ENCODE peak calls at places on chromosomes 6 and 20, in nine cellular contexts. One of them, this sample, is unnamed.
A peak's percentile ranks its signal among the peaks of the same experiment; 100 is the strongest.

GRCh38 chr6:44011350-44011925 is 115.8 kb downstream of the MRPL14 start:
- DNase-seq in kidney epithelial cell: peak; percentile 64
- DNase-seq in retinal pigment epithelial cell: no peak
- DNase-seq in fibroblast of the aortic adventitia: peak; percentile 48
- DNase-seq in osteocyte: no peak
- DNase-seq in AG10803: peak; percentile 50
- DNase-seq in GM12865: no peak
- DNase-seq in AG04450: no peak
- DNase-seq in OCI-LY7: no peak
- DNase-seq in this sample: no peak

GRCh38 chr20:35739294-35740163 is 2.5 kb downstream of the RBM39 start:
- DNase-seq in kidney epithelial cell: no peak
- DNase-seq in retinal pigment epithelial cell: no peak
- DNase-seq in fibroblast of the aortic adventitia: peak; percentile 56
- DNase-seq in osteocyte: no peak
- DNase-seq in AG10803: peak; percentile 58
- DNase-seq in GM12865: peak; percentile 34
- DNase-seq in AG04450: no peak
- DNase-seq in OCI-LY7: peak; percentile 50
- DNase-seq in this sample: no peak

GRCh38 chr6:34093854-34094430 is 51.9 kb downstream of the GRM4 start:
- DNase-seq in kidney epithelial cell: no peak
- DNase-seq in retinal pigment epithelial cell: no peak
- DNase-seq in fibroblast of the aortic adventitia: no peak
- DNase-seq in osteocyte: no peak
- DNase-seq in AG10803: no peak
- DNase-seq in GM12865: no peak
- DNase-seq in AG04450: no peak
- DNase-seq in OCI-LY7: no peak
- DNase-seq in this sample: no peak

GRCh38 chr6:14944593-14944992 is 301.3 kb upstream of the JARID2 start:
- DNase-seq in kidney epithelial cell: no peak
- DNase-seq in retinal pigment epithelial cell: no peak
- DNase-seq in fibroblast of the aortic adventitia: no peak
- DNase-seq in osteocyte: no peak
- DNase-seq in AG10803: no peak
- DNase-seq in GM12865: no peak
- DNase-seq in AG04450: no peak
- DNase-seq in OCI-LY7: no peak
- DNase-seq in this sample: no peak

GRCh38 chr6:235763-236360 is 56.4 kb upstream of the DUSP22 start:
- DNase-seq in kidney epithelial cell: no peak
- DNase-seq in retinal pigment epithelial cell: no peak
- DNase-seq in fibroblast of the aortic adventitia: peak; percentile 71
- DNase-seq in osteocyte: no peak
- DNase-seq in AG10803: peak; percentile 54
- DNase-seq in GM12865: peak; percentile 87
- DNase-seq in AG04450: no peak
- DNase-seq in OCI-LY7: peak; percentile 53
- DNase-seq in this sample: no peak

GRCh38 chr6:66328181-66328580 is 621.2 kb upstream of the EYS start:
- DNase-seq in kidney epithelial cell: no peak
- DNase-seq in retinal pigment epithelial cell: peak; percentile 39
- DNase-seq in fibroblast of the aortic adventitia: no peak
- DNase-seq in osteocyte: no peak
- DNase-seq in AG10803: no peak
- DNase-seq in GM12865: no peak
- DNase-seq in AG04450: no peak
- DNase-seq in OCI-LY7: no peak
- DNase-seq in this sample: no peak

GRCh38 chr6:23855497-23856116 is 270.4 kb upstream of the NRSN1 start:
- DNase-seq in kidney epithelial cell: no peak
- DNase-seq in retinal pigment epithelial cell: no peak
- DNase-seq in fibroblast of the aortic adventitia: no peak
- DNase-seq in osteocyte: no peak
- DNase-seq in AG10803: no peak
- DNase-seq in GM12865: no peak
- DNase-seq in AG04450: no peak
- DNase-seq in OCI-LY7: no peak
- DNase-seq in this sample: no peak

GRCh38 chr6:130675072-130675471 is 152.1 kb upstream of the SMLR1 start:
- DNase-seq in kidney epithelial cell: peak; percentile 5
- DNase-seq in retinal pigment epithelial cell: peak; percentile 23
- DNase-seq in fibroblast of the aortic adventitia: peak; percentile 69
- DNase-seq in osteocyte: no peak
- DNase-seq in AG10803: peak; percentile 30
- DNase-seq in GM12865: no peak
- DNase-seq in AG04450: peak; percentile 20
- DNase-seq in OCI-LY7: no peak
- DNase-seq in this sample: no peak

GRCh38 chr20:20367681-20368413 is at the start of gene INSM1:
- DNase-seq in kidney epithelial cell: no peak
- DNase-seq in retinal pigment epithelial cell: no peak
- DNase-seq in fibroblast of the aortic adventitia: no peak
- DNase-seq in osteocyte: no peak
- DNase-seq in AG10803: no peak
- DNase-seq in GM12865: no peak
- DNase-seq in AG04450: no peak
- DNase-seq in OCI-LY7: no peak
- DNase-seq in this sample: no peak

GRCh38 chr6:117389227-117390057 is 36.3 kb downstream of the ROS1 start:
- DNase-seq in kidney epithelial cell: peak; percentile 25
- DNase-seq in retinal pigment epithelial cell: no peak
- DNase-seq in fibroblast of the aortic adventitia: no peak
- DNase-seq in osteocyte: no peak
- DNase-seq in AG10803: no peak
- DNase-seq in GM12865: no peak
- DNase-seq in AG04450: no peak
- DNase-seq in OCI-LY7: no peak
- DNase-seq in this sample: no peak

GRCh38 chr6:35084041-35084491 is 57.1 kb downstream of the TCP11 start:
- DNase-seq in kidney epithelial cell: no peak
- DNase-seq in retinal pigment epithelial cell: no peak
- DNase-seq in fibroblast of the aortic adventitia: no peak
- DNase-seq in osteocyte: peak; percentile 63
- DNase-seq in AG10803: no peak
- DNase-seq in GM12865: no peak
- DNase-seq in AG04450: no peak
- DNase-seq in OCI-LY7: no peak
- DNase-seq in this sample: peak; percentile 9

GRCh38 chr20:23582293-23582692 is 14.0 kb upstream of the CST9L start:
- DNase-seq in kidney epithelial cell: no peak
- DNase-seq in retinal pigment epithelial cell: no peak
- DNase-seq in fibroblast of the aortic adventitia: no peak
- DNase-seq in osteocyte: no peak
- DNase-seq in AG10803: no peak
- DNase-seq in GM12865: no peak
- DNase-seq in AG04450: no peak
- DNase-seq in OCI-LY7: no peak
- DNase-seq in this sample: no peak

GRCh38 chr6:19715166-19715558 is 122.0 kb upstream of the ID4 start:
- DNase-seq in kidney epithelial cell: no peak
- DNase-seq in retinal pigment epithelial cell: peak; percentile 39
- DNase-seq in fibroblast of the aortic adventitia: no peak
- DNase-seq in osteocyte: no peak
- DNase-seq in AG10803: no peak
- DNase-seq in GM12865: no peak
- DNase-seq in AG04450: no peak
- DNase-seq in OCI-LY7: no peak
- DNase-seq in this sample: no peak

GRCh38 chr20:32476684-32477593 is 108.2 kb downstream of the NOL4L start:
- DNase-seq in kidney epithelial cell: no peak
- DNase-seq in retinal pigment epithelial cell: no peak
- DNase-seq in fibroblast of the aortic adventitia: no peak
- DNase-seq in osteocyte: no peak
- DNase-seq in AG10803: no peak
- DNase-seq in GM12865: no peak
- DNase-seq in AG04450: no peak
- DNase-seq in OCI-LY7: no peak
- DNase-seq in this sample: peak; percentile 21

GRCh38 chr6:72636786-72637185 is 14.9 kb downstream of the KCNQ5 start:
- DNase-seq in kidney epithelial cell: no peak
- DNase-seq in retinal pigment epithelial cell: no peak
- DNase-seq in fibroblast of the aortic adventitia: no peak
- DNase-seq in osteocyte: no peak
- DNase-seq in AG10803: no peak
- DNase-seq in GM12865: no peak
- DNase-seq in AG04450: no peak
- DNase-seq in OCI-LY7: no peak
- DNase-seq in this sample: no peak

GRCh38 chr6:17816921-17817611 is 110.3 kb upstream of the NUP153 start:
- DNase-seq in kidney epithelial cell: peak; percentile 45
- DNase-seq in retinal pigment epithelial cell: no peak
- DNase-seq in fibroblast of the aortic adventitia: peak; percentile 31
- DNase-seq in osteocyte: no peak
- DNase-seq in AG10803: peak; percentile 23
- DNase-seq in GM12865: no peak
- DNase-seq in AG04450: peak; percentile 30
- DNase-seq in OCI-LY7: no peak
- DNase-seq in this sample: no peak

DNA sequence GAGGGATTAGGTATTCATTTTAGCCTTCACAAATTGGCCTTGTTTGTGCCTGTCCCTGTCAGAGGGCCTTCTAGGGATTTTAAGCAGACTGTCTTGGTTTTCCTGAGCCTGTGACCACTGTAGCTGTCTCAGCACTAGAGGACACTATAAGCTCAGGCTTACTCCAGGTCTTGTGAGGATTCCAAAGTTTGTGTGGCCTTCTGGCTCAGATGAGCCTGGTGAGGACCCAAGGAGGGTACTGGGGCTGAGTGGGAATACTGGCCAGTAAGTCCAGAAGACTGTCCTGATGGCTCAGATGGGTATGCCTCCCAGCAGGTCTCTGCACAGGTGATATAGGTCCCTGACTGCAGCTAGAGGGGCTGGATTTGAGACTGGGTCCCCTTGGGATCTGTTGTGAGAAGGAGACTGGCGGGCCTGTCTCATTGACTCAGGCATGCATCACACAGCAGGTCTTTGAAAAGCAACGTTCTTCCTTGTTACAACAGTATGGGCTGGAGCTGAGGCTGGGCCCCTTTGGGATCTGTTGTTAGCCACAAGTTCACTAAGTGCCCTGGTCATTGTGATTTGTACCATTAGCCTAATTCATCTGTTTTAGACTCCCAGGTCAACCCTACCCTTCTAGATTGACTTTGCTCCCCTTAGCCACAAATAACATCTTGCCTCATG is 26.3 kb upstream of the TFB1M start:
- DNase-seq in kidney epithelial cell: no peak
- DNase-seq in retinal pigment epithelial cell: no peak
- DNase-seq in fibroblast of the aortic adventitia: peak; percentile 59
- DNase-seq in osteocyte: no peak
- DNase-seq in AG10803: peak; percentile 63
- DNase-seq in GM12865: peak; percentile 67
- DNase-seq in AG04450: peak; percentile 10
- DNase-seq in OCI-LY7: no peak
- DNase-seq in this sample: no peak
- TF ChIP-seq CTCF in kidney epithelial cell: peak; percentile 29
- TF ChIP-seq CTCF in retinal pigment epithelial cell: peak; percentile 13
- TF ChIP-seq CTCF in fibroblast of the aortic adventitia: peak; percentile 57
- TF ChIP-seq CTCF in osteocyte: no peak
- TF ChIP-seq CTCF in AG10803: peak; percentile 74
- TF ChIP-seq CTCF in GM12865: peak; percentile 42
- TF ChIP-seq CTCF in AG04450: peak; percentile 54
- TF ChIP-seq CTCF in OCI-LY7: peak; percentile 42
- TF ChIP-seq CTCF in this sample: no peak

GRCh38 chr20:63863021-63863797 is 1.9 kb upstream of the TPD52L2 start:
- DNase-seq in kidney epithelial cell: no peak
- DNase-seq in retinal pigment epithelial cell: no peak
- DNase-seq in fibroblast of the aortic adventitia: no peak
- DNase-seq in osteocyte: no peak
- DNase-seq in AG10803: no peak
- DNase-seq in GM12865: no peak
- DNase-seq in AG04450: no peak
- DNase-seq in OCI-LY7: no peak
- DNase-seq in this sample: no peak

GRCh38 chr20:63861981-63862901 is 943 bp downstream of the ABHD16B start:
- DNase-seq in kidney epithelial cell: no peak
- DNase-seq in retinal pigment epithelial cell: no peak
- DNase-seq in fibroblast of the aortic adventitia: no peak
- DNase-seq in osteocyte: no peak
- DNase-seq in AG10803: no peak
- DNase-seq in GM12865: no peak
- DNase-seq in AG04450: no peak
- DNase-seq in OCI-LY7: no peak
- DNase-seq in this sample: no peak

GRCh38 chr20:63863798-63864544 is 1.1 kb upstream of the TPD52L2 start:
- DNase-seq in kidney epithelial cell: peak; percentile 42
- DNase-seq in retinal pigment epithelial cell: no peak
- DNase-seq in fibroblast of the aortic adventitia: peak; percentile 72
- DNase-seq in osteocyte: no peak
- DNase-seq in AG10803: peak; percentile 76
- DNase-seq in GM12865: peak; percentile 97
- DNase-seq in AG04450: peak; percentile 23
- DNase-seq in OCI-LY7: peak; percentile 92
- DNase-seq in this sample: peak; percentile 67

GRCh38 chr20:63864978-63865640 is at the start of gene TPD52L2:
- DNase-seq in kidney epithelial cell: peak; percentile 96
- DNase-seq in retinal pigment epithelial cell: peak; percentile 94
- DNase-seq in fibroblast of the aortic adventitia: peak; percentile 96
- DNase-seq in osteocyte: peak; percentile 99
- DNase-seq in AG10803: peak; percentile 97
- DNase-seq in GM12865: peak; percentile 99
- DNase-seq in AG04450: peak; percentile 92
- DNase-seq in OCI-LY7: peak; percentile 98
- DNase-seq in this sample: peak; percentile 96

GRCh38 chr20:63864545-63864977 is 509 bp upstream of the TPD52L2 start:
- DNase-seq in kidney epithelial cell: no peak
- DNase-seq in retinal pigment epithelial cell: no peak
- DNase-seq in fibroblast of the aortic adventitia: no peak
- DNase-seq in osteocyte: no peak
- DNase-seq in AG10803: no peak
- DNase-seq in GM12865: no peak
- DNase-seq in AG04450: no peak
- DNase-seq in OCI-LY7: no peak
- DNase-seq in this sample: no peak
- TF ChIP-seq CTCF in kidney epithelial cell: no peak
- TF ChIP-seq CTCF in retinal pigment epithelial cell: no peak
- TF ChIP-seq CTCF in fibroblast of the aortic adventitia: no peak
- TF ChIP-seq CTCF in osteocyte: no peak
- TF ChIP-seq CTCF in AG10803: no peak
- TF ChIP-seq CTCF in GM12865: no peak
- TF ChIP-seq CTCF in AG04450: no peak
- TF ChIP-seq CTCF in OCI-LY7: no peak
- TF ChIP-seq CTCF in this sample: no peak

GRCh38 chr20:3767434-3768341 is at the start of gene ADISSP:
- DNase-seq in kidney epithelial cell: peak; percentile 91
- DNase-seq in retinal pigment epithelial cell: peak; percentile 96
- DNase-seq in fibroblast of the aortic adventitia: peak; percentile 97
- DNase-seq in osteocyte: peak; percentile 100
- DNase-seq in AG10803: peak; percentile 98
- DNase-seq in GM12865: peak; percentile 99
- DNase-seq in AG04450: peak; percentile 95
- DNase-seq in OCI-LY7: peak; percentile 99
- DNase-seq in this sample: peak; percentile 60
- TF ChIP-seq CTCF in kidney epithelial cell: peak; percentile 19
- TF ChIP-seq CTCF in retinal pigment epithelial cell: peak; percentile 24
- TF ChIP-seq CTCF in fibroblast of the aortic adventitia: no peak
- TF ChIP-seq CTCF in osteocyte: no peak
- TF ChIP-seq CTCF in AG10803: peak; percentile 17
- TF ChIP-seq CTCF in GM12865: peak; percentile 18
- TF ChIP-seq CTCF in AG04450: peak; percentile 28
- TF ChIP-seq CTCF in OCI-LY7: no peak
- TF ChIP-seq CTCF in this sample: no peak

GRCh38 chr6:48733581-48733980 is 622.6 kb upstream of the PTCHD4 start:
- DNase-seq in kidney epithelial cell: no peak
- DNase-seq in retinal pigment epithelial cell: no peak
- DNase-seq in fibroblast of the aortic adventitia: peak; percentile 37
- DNase-seq in osteocyte: no peak
- DNase-seq in AG10803: no peak
- DNase-seq in GM12865: no peak
- DNase-seq in AG04450: no peak
- DNase-seq in OCI-LY7: no peak
- DNase-seq in this sample: no peak

GRCh38 chr6:48736486-48737206 is 625.6 kb upstream of the PTCHD4 start:
- DNase-seq in kidney epithelial cell: no peak
- DNase-seq in retinal pigment epithelial cell: no peak
- DNase-seq in fibroblast of the aortic adventitia: peak; percentile 92
- DNase-seq in osteocyte: no peak
- DNase-seq in AG10803: peak; percentile 77
- DNase-seq in GM12865: no peak
- DNase-seq in AG04450: peak; percentile 55
- DNase-seq in OCI-LY7: no peak
- DNase-seq in this sample: no peak
- TF ChIP-seq CTCF in kidney epithelial cell: no peak
- TF ChIP-seq CTCF in retinal pigment epithelial cell: no peak
- TF ChIP-seq CTCF in fibroblast of the aortic adventitia: peak; percentile 25
- TF ChIP-seq CTCF in osteocyte: peak; percentile 50
- TF ChIP-seq CTCF in AG10803: no peak
- TF ChIP-seq CTCF in GM12865: no peak
- TF ChIP-seq CTCF in AG04450: peak; percentile 27
- TF ChIP-seq CTCF in OCI-LY7: no peak
- TF ChIP-seq CTCF in this sample: no peak